ENCODE peak calls at places on chromosome 19, in seven cellular contexts. E is stimulated activated CD4-positive, alpha-beta T cell treated with anti-CD3 and anti-CD28 coated beads, Interleukin-12 subunit alpha, Interleukin-12 subunit beta, amount 100 ng/mL, for 48 hours; T is activated CD4-positive, CD25-positive, alpha-beta regulatory T cell treated with anti-CD3 and anti-CD28 coated beads, Interleukin-2, amount 50 U/mL, for 72 hours; R is astrocyte of the spinal cord; X is uterus; O is amniotic epithelial cell; Z is hypothalamus. Q is an unnamed sample.

GRCh38 chr19:4909172-4909896 is at the start of gene UHRF1:
- DNase-seq in E (peak; percentile 69), T (peak; percentile 65), R (peak; percentile 32), X (no peak), O (no peak), Z (no peak), Q (no peak)

GRCh38 chr19:10092648-10093294 is 6.7 kb downstream of the SHFL start:
- DNase-seq in E (no peak), T (no peak), R (no peak), X (no peak), O (no peak), Z (no peak), Q (no peak)

GRCh38 chr19:31459430-31459829 is 110.2 kb upstream of the TSHZ3 start:
- DNase-seq in E (no peak), T (no peak), R (no peak), X (no peak), O (no peak), Z (no peak), Q (no peak)

GRCh38 chr19:44557933-44558332 is 28.5 kb upstream of the CEACAM20 start:
- DNase-seq in E (no peak), T (no peak), R (no peak), X (no peak), O (no peak), Z (no peak), Q (no peak)

GRCh38 chr19:3470500-3471128 is 9.7 kb downstream of the SMIM24 start:
- DNase-seq in E (no peak), T (no peak), R (no peak), X (no peak), O (no peak), Z (no peak), Q (no peak)

GRCh38 chr19:50465986-50466771 is 10.1 kb upstream of the EMC10 start:
- DNase-seq in E (no peak), T (no peak), R (no peak), X (no peak), O (no peak), Z (no peak), Q (no peak)

GRCh38 chr19:15170345-15170744 is 30.4 kb downstream of the NOTCH3 start:
- DNase-seq in E (no peak), T (no peak), R (no peak), X (no peak), O (no peak), Z (no peak), Q (no peak)

GRCh38 chr19:17406039-17406886 is 833 bp upstream of the BST2 start:
- DNase-seq in E (no peak), T (peak; percentile 56), R (peak; percentile 86), X (no peak), O (peak; percentile 82), Z (no peak), Q (no peak)

GRCh38 chr19:3725640-3726310 is 17.6 kb downstream of the TJP3 start:
- DNase-seq in E (no peak), T (no peak), R (no peak), X (no peak), O (peak; percentile 12), Z (no peak), Q (no peak)

GRCh38 chr19:8388612-8388958 is 1.6 kb upstream of the RAB11B start:
- DNase-seq in E (no peak), T (no peak), R (no peak), X (no peak), O (no peak), Z (no peak), Q (no peak)

GRCh38 chr19:19600793-19601346 is 17.6 kb downstream of the PBX4 start:
- DNase-seq in E (no peak), T (no peak), R (no peak), X (no peak), O (no peak), Z (no peak), Q (no peak)

Q was measured in suprapubic skin.